ENCODE peak calls at places on chromosomes 11 and 22, in nine cellular contexts. One of them, this sample, is unnamed.
A peak's percentile ranks its signal among the peaks of the same experiment; 100 is the strongest.

GRCh38 chr11:47564933-47565339 is 463 bp upstream of the PTPMT1 start:
- DNase-seq in choroid plexus epithelial cell: no peak
- DNase-seq in astrocyte of the cerebellum: no peak
- DNase-seq in hepatocyte: no peak
- DNase-seq in tibial nerve: no peak
- DNase-seq in keratinocyte: no peak
- DNase-seq in fibroblast of the aortic adventitia: no peak
- DNase-seq in A673: no peak
- DNase-seq in uterus: no peak
- DNase-seq in this sample: no peak

GRCh38 chr11:34730544-34731295 is 109.8 kb downstream of the EHF start:
- DNase-seq in choroid plexus epithelial cell: no peak
- DNase-seq in astrocyte of the cerebellum: no peak
- DNase-seq in hepatocyte: no peak
- DNase-seq in tibial nerve: no peak
- DNase-seq in keratinocyte: no peak
- DNase-seq in fibroblast of the aortic adventitia: no peak
- DNase-seq in A673: no peak
- DNase-seq in uterus: no peak
- DNase-seq in this sample: no peak

GRCh38 chr11:96341237-96342130 is 1.5 kb downstream of the MAML2 start:
- DNase-seq in choroid plexus epithelial cell: peak; percentile 71
- DNase-seq in astrocyte of the cerebellum: no peak
- DNase-seq in hepatocyte: peak; percentile 57
- DNase-seq in tibial nerve: no peak
- DNase-seq in keratinocyte: no peak
- DNase-seq in fibroblast of the aortic adventitia: peak; percentile 63
- DNase-seq in A673: no peak
- DNase-seq in uterus: peak; percentile 52
- DNase-seq in this sample: peak; percentile 58

GRCh38 chr11:61087426-61088119 is 14.7 kb upstream of the CD5 start:
- DNase-seq in choroid plexus epithelial cell: no peak
- DNase-seq in astrocyte of the cerebellum: no peak
- DNase-seq in hepatocyte: no peak
- DNase-seq in tibial nerve: no peak
- DNase-seq in keratinocyte: no peak
- DNase-seq in fibroblast of the aortic adventitia: no peak
- DNase-seq in A673: no peak
- DNase-seq in uterus: no peak
- DNase-seq in this sample: no peak

GRCh38 chr22:35156945-35157344 is 91.0 kb downstream of the ISX start:
- DNase-seq in choroid plexus epithelial cell: no peak
- DNase-seq in astrocyte of the cerebellum: no peak
- DNase-seq in hepatocyte: no peak
- DNase-seq in tibial nerve: no peak
- DNase-seq in keratinocyte: no peak
- DNase-seq in fibroblast of the aortic adventitia: no peak
- DNase-seq in A673: no peak
- DNase-seq in uterus: no peak
- DNase-seq in this sample: no peak

GRCh38 chr11:63508009-63508408 is 2.1 kb downstream of the LGALS12 start:
- DNase-seq in choroid plexus epithelial cell: no peak
- DNase-seq in astrocyte of the cerebellum: no peak
- DNase-seq in hepatocyte: peak; percentile 59
- DNase-seq in tibial nerve: no peak
- DNase-seq in keratinocyte: no peak
- DNase-seq in fibroblast of the aortic adventitia: no peak
- DNase-seq in A673: peak; percentile 62
- DNase-seq in uterus: no peak
- DNase-seq in this sample: peak; percentile 15

GRCh38 chr11:115244314-115244713 is 259.9 kb downstream of the CADM1 start:
- DNase-seq in choroid plexus epithelial cell: no peak
- DNase-seq in astrocyte of the cerebellum: no peak
- DNase-seq in hepatocyte: no peak
- DNase-seq in tibial nerve: no peak
- DNase-seq in keratinocyte: no peak
- DNase-seq in fibroblast of the aortic adventitia: no peak
- DNase-seq in A673: no peak
- DNase-seq in uterus: no peak
- DNase-seq in this sample: no peak

GRCh38 chr11:115425816-115426215 is 78.4 kb downstream of the CADM1 start:
- DNase-seq in choroid plexus epithelial cell: no peak
- DNase-seq in astrocyte of the cerebellum: no peak
- DNase-seq in hepatocyte: no peak
- DNase-seq in tibial nerve: no peak
- DNase-seq in keratinocyte: no peak
- DNase-seq in fibroblast of the aortic adventitia: no peak
- DNase-seq in A673: no peak
- DNase-seq in uterus: no peak
- DNase-seq in this sample: no peak

GRCh38 chr22:28438183-28438778 is 241.4 kb downstream of the TTC28 start:
- DNase-seq in choroid plexus epithelial cell: no peak
- DNase-seq in astrocyte of the cerebellum: no peak
- DNase-seq in hepatocyte: no peak
- DNase-seq in tibial nerve: no peak
- DNase-seq in keratinocyte: no peak
- DNase-seq in fibroblast of the aortic adventitia: no peak
- DNase-seq in A673: no peak
- DNase-seq in uterus: no peak
- DNase-seq in this sample: no peak

GRCh38 chr11:117072517-117073218 is 25.6 kb downstream of the SIK3 start:
- DNase-seq in choroid plexus epithelial cell: peak; percentile 92
- DNase-seq in astrocyte of the cerebellum: peak; percentile 87
- DNase-seq in hepatocyte: peak; percentile 63
- DNase-seq in tibial nerve: no peak
- DNase-seq in keratinocyte: peak; percentile 79
- DNase-seq in fibroblast of the aortic adventitia: peak; percentile 95
- DNase-seq in A673: peak; percentile 86
- DNase-seq in uterus: no peak
- DNase-seq in this sample: peak; percentile 96

GRCh38 chr22:39634530-39635399 is 64.2 kb downstream of the CACNA1I start:
- DNase-seq in choroid plexus epithelial cell: peak; percentile 93
- DNase-seq in astrocyte of the cerebellum: peak; percentile 79
- DNase-seq in hepatocyte: peak; percentile 72
- DNase-seq in tibial nerve: no peak
- DNase-seq in keratinocyte: peak; percentile 71
- DNase-seq in fibroblast of the aortic adventitia: peak; percentile 81
- DNase-seq in A673: peak; percentile 91
- DNase-seq in uterus: no peak
- DNase-seq in this sample: peak; percentile 90

GRCh38 chr22:40276877-40277823 is 69.2 kb upstream of the ADSL start:
- DNase-seq in choroid plexus epithelial cell: peak; percentile 64
- DNase-seq in astrocyte of the cerebellum: peak; percentile 26
- DNase-seq in hepatocyte: no peak
- DNase-seq in tibial nerve: no peak
- DNase-seq in keratinocyte: no peak
- DNase-seq in fibroblast of the aortic adventitia: peak; percentile 71
- DNase-seq in A673: no peak
- DNase-seq in uterus: no peak
- DNase-seq in this sample: peak; percentile 73

GRCh38 chr11:123588117-123588815 is 66.2 kb downstream of the SCN3B start:
- DNase-seq in choroid plexus epithelial cell: no peak
- DNase-seq in astrocyte of the cerebellum: no peak
- DNase-seq in hepatocyte: peak; percentile 75
- DNase-seq in tibial nerve: no peak
- DNase-seq in keratinocyte: no peak
- DNase-seq in fibroblast of the aortic adventitia: no peak
- DNase-seq in A673: no peak
- DNase-seq in uterus: no peak
- DNase-seq in this sample: no peak

GRCh38 chr11:71349627-71350026 is 97.2 kb upstream of the SHANK2 start:
- DNase-seq in choroid plexus epithelial cell: no peak
- DNase-seq in astrocyte of the cerebellum: no peak
- DNase-seq in hepatocyte: no peak
- DNase-seq in tibial nerve: no peak
- DNase-seq in keratinocyte: no peak
- DNase-seq in fibroblast of the aortic adventitia: no peak
- DNase-seq in A673: no peak
- DNase-seq in uterus: no peak
- DNase-seq in this sample: no peak

GRCh38 chr11:57476883-57477506 is 16.7 kb downstream of the RTN4RL2 start:
- DNase-seq in choroid plexus epithelial cell: peak; percentile 16
- DNase-seq in astrocyte of the cerebellum: no peak
- DNase-seq in hepatocyte: peak; percentile 69
- DNase-seq in tibial nerve: no peak
- DNase-seq in keratinocyte: no peak
- DNase-seq in fibroblast of the aortic adventitia: no peak
- DNase-seq in A673: no peak
- DNase-seq in uterus: no peak
- DNase-seq in this sample: peak; percentile 34

GRCh38 chr11:44564653-44565007 is 833 bp upstream of the CD82 start:
- DNase-seq in choroid plexus epithelial cell: peak; percentile 75
- DNase-seq in astrocyte of the cerebellum: peak; percentile 41
- DNase-seq in hepatocyte: peak; percentile 79
- DNase-seq in tibial nerve: peak; percentile 70
- DNase-seq in keratinocyte: peak; percentile 84
- DNase-seq in fibroblast of the aortic adventitia: peak; percentile 82
- DNase-seq in A673: no peak
- DNase-seq in uterus: no peak
- DNase-seq in this sample: peak; percentile 92

GRCh38 chr11:23778971-23779370 is 717.9 kb upstream of the LUZP2 start:
- DNase-seq in choroid plexus epithelial cell: peak; percentile 56
- DNase-seq in astrocyte of the cerebellum: no peak
- DNase-seq in hepatocyte: no peak
- DNase-seq in tibial nerve: no peak
- DNase-seq in keratinocyte: no peak
- DNase-seq in fibroblast of the aortic adventitia: no peak
- DNase-seq in A673: no peak
- DNase-seq in uterus: no peak
- DNase-seq in this sample: peak; percentile 24

GRCh38 chr22:31846161-31847115 is 92.6 kb downstream of the DEPDC5 start:
- DNase-seq in choroid plexus epithelial cell: peak; percentile 83
- DNase-seq in astrocyte of the cerebellum: no peak
- DNase-seq in hepatocyte: no peak
- DNase-seq in tibial nerve: no peak
- DNase-seq in keratinocyte: no peak
- DNase-seq in fibroblast of the aortic adventitia: peak; percentile 57
- DNase-seq in A673: no peak
- DNase-seq in uterus: no peak
- DNase-seq in this sample: peak; percentile 57

GRCh38 chr22:38228873-38229740 is 27.3 kb downstream of the MAFF start:
- DNase-seq in choroid plexus epithelial cell: peak; percentile 53
- DNase-seq in astrocyte of the cerebellum: no peak
- DNase-seq in hepatocyte: no peak
- DNase-seq in tibial nerve: no peak
- DNase-seq in keratinocyte: peak; percentile 76
- DNase-seq in fibroblast of the aortic adventitia: peak; percentile 92
- DNase-seq in A673: no peak
- DNase-seq in uterus: no peak
- DNase-seq in this sample: peak; percentile 74

GRCh38 chr22:26757496-26757895 is 100.1 kb downstream of the MIAT start:
- DNase-seq in choroid plexus epithelial cell: no peak
- DNase-seq in astrocyte of the cerebellum: no peak
- DNase-seq in hepatocyte: no peak
- DNase-seq in tibial nerve: no peak
- DNase-seq in keratinocyte: no peak
- DNase-seq in fibroblast of the aortic adventitia: no peak
- DNase-seq in A673: no peak
- DNase-seq in uterus: no peak
- DNase-seq in this sample: no peak

DNA sequence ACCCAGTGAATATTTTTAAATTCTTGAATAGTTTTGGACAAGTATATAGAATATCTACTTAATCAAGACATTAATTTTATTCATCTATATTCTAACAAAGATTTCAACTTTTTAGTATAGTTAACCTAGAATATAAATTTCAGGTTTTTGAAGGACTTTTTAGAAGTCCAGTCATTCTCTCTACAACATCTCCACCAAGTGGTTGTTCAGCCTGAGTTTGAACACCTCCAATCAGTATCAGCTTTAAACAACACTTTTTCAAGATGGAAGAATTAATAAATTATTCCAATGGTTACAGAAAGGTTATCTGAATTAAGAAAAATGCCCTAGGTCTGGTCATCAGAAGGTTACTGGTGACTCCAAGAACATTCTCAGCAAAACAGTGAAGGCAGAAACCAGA is 31.8 kb downstream of the EIF3M start:
- DNase-seq in choroid plexus epithelial cell: peak; percentile 66
- DNase-seq in astrocyte of the cerebellum: peak; percentile 8
- DNase-seq in hepatocyte: no peak
- DNase-seq in tibial nerve: no peak
- DNase-seq in keratinocyte: no peak
- DNase-seq in fibroblast of the aortic adventitia: peak; percentile 45
- DNase-seq in A673: peak; percentile 37
- DNase-seq in uterus: no peak
- DNase-seq in this sample: peak; percentile 5
- TF ChIP-seq CTCF in choroid plexus epithelial cell: peak; percentile 50
- TF ChIP-seq CTCF in astrocyte of the cerebellum: peak; percentile 30
- TF ChIP-seq CTCF in hepatocyte: peak; percentile 46
- TF ChIP-seq CTCF in tibial nerve: no peak
- TF ChIP-seq CTCF in keratinocyte: no peak
- TF ChIP-seq CTCF in fibroblast of the aortic adventitia: peak; percentile 26
- TF ChIP-seq CTCF in A673: peak; percentile 61
- TF ChIP-seq CTCF in uterus: peak; percentile 30
- TF ChIP-seq CTCF in this sample: peak; percentile 13

GRCh38 chr11:2526808-2527381 is 82.1 kb downstream of the KCNQ1 start:
- DNase-seq in choroid plexus epithelial cell: peak; percentile 13
- DNase-seq in astrocyte of the cerebellum: no peak
- DNase-seq in hepatocyte: peak; percentile 39
- DNase-seq in tibial nerve: peak; percentile 37
- DNase-seq in keratinocyte: no peak
- DNase-seq in fibroblast of the aortic adventitia: no peak
- DNase-seq in A673: no peak
- DNase-seq in uterus: peak; percentile 21
- DNase-seq in this sample: no peak
- H3K4me3 ChIP-seq in choroid plexus epithelial cell: no peak overlapping the region
- H3K4me3 ChIP-seq in astrocyte of the cerebellum: no peak overlapping the region
- H3K4me3 ChIP-seq in hepatocyte: no peak overlapping the region
- H3K4me3 ChIP-seq in tibial nerve: no peak overlapping the region
- H3K4me3 ChIP-seq in keratinocyte: no peak overlapping the region
- H3K4me3 ChIP-seq in fibroblast of the aortic adventitia: no peak overlapping the region
- H3K4me3 ChIP-seq in A673: no peak overlapping the region
- H3K4me3 ChIP-seq in uterus: no peak overlapping the region
- H3K4me3 ChIP-seq in this sample: no peak overlapping the region

DNA sequence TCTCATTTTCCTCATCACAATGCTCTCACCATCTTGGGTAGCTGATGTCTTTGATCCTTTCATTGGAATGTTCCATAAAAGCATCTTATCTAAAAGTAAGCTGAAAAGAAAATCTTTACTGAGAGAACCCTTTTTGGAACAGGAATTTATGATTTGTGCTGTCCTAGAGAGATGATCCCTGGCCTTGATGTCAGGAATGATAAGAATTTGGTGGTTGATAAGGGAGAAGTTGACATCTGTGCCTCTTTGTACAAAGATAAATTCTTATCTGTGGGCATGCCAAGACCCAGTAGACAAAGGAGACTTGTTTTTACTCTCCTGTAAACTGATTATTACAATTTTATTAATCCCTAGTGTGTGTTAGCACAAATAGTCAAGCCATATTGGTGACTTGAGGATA is 36.9 kb downstream of the NAALAD2 start:
- DNase-seq in choroid plexus epithelial cell: no peak
- DNase-seq in astrocyte of the cerebellum: no peak
- DNase-seq in hepatocyte: no peak
- DNase-seq in tibial nerve: no peak
- DNase-seq in keratinocyte: no peak
- DNase-seq in fibroblast of the aortic adventitia: no peak
- DNase-seq in A673: no peak
- DNase-seq in uterus: no peak
- DNase-seq in this sample: no peak
- TF ChIP-seq CTCF in choroid plexus epithelial cell: no peak
- TF ChIP-seq CTCF in astrocyte of the cerebellum: no peak
- TF ChIP-seq CTCF in hepatocyte: no peak
- TF ChIP-seq CTCF in tibial nerve: no peak
- TF ChIP-seq CTCF in keratinocyte: no peak
- TF ChIP-seq CTCF in fibroblast of the aortic adventitia: no peak
- TF ChIP-seq CTCF in A673: no peak
- TF ChIP-seq CTCF in uterus: no peak
- TF ChIP-seq CTCF in this sample: no peak

GRCh38 chr11:77202941-77203900 is 75.2 kb downstream of the MYO7A start:
- DNase-seq in choroid plexus epithelial cell: no peak
- DNase-seq in astrocyte of the cerebellum: no peak
- DNase-seq in hepatocyte: no peak
- DNase-seq in tibial nerve: no peak
- DNase-seq in keratinocyte: no peak
- DNase-seq in fibroblast of the aortic adventitia: no peak
- DNase-seq in A673: no peak
- DNase-seq in uterus: no peak
- DNase-seq in this sample: no peak
- H3K4me3 ChIP-seq in choroid plexus epithelial cell: no peak overlapping the region
- H3K4me3 ChIP-seq in astrocyte of the cerebellum: no peak overlapping the region
- H3K4me3 ChIP-seq in hepatocyte: no peak overlapping the region
- H3K4me3 ChIP-seq in tibial nerve: no peak overlapping the region
- H3K4me3 ChIP-seq in keratinocyte: no peak overlapping the region
- H3K4me3 ChIP-seq in fibroblast of the aortic adventitia: no peak overlapping the region
- H3K4me3 ChIP-seq in A673: no peak overlapping the region
- H3K4me3 ChIP-seq in uterus: no peak overlapping the region
- H3K4me3 ChIP-seq in this sample: no peak overlapping the region

This sample was measured in fibroblast of mammary gland.